ENCODE peak calls at places on chromosomes 5 and 9, in eight cellular contexts. One of them, this sample, is unnamed.

GRCh38 chr5:83035373-83036170 is 41.6 kb downstream of the TMEM167A start:
- DNase-seq in left cardiac atrium: peak; percentile 70
- DNase-seq in fibroblast of the aortic adventitia: no peak
- DNase-seq in bronchial epithelial cell: no peak
- DNase-seq in activated CD4-positive, alpha-beta T cell treated with anti-CD3 and anti-CD28 coated beads for 24 hours: no peak
- DNase-seq in mammary epithelial cell: no peak
- DNase-seq in M059J: no peak
- DNase-seq in H4: peak; percentile 9
- DNase-seq in this sample: no peak

GRCh38 chr5:73791389-73791788 is 165.4 kb downstream of the ARHGEF28 start:
- DNase-seq in left cardiac atrium: no peak
- DNase-seq in fibroblast of the aortic adventitia: no peak
- DNase-seq in bronchial epithelial cell: no peak
- DNase-seq in activated CD4-positive, alpha-beta T cell treated with anti-CD3 and anti-CD28 coated beads for 24 hours: no peak
- DNase-seq in mammary epithelial cell: no peak
- DNase-seq in M059J: no peak
- DNase-seq in H4: no peak
- DNase-seq in this sample: no peak

GRCh38 chr5:131769337-131769736 is 27.5 kb downstream of the FNIP1 start:
- DNase-seq in left cardiac atrium: no peak
- DNase-seq in fibroblast of the aortic adventitia: no peak
- DNase-seq in bronchial epithelial cell: no peak
- DNase-seq in activated CD4-positive, alpha-beta T cell treated with anti-CD3 and anti-CD28 coated beads for 24 hours: no peak
- DNase-seq in mammary epithelial cell: no peak
- DNase-seq in M059J: peak; percentile 25
- DNase-seq in H4: no peak
- DNase-seq in this sample: no peak

GRCh38 chr9:120324996-120325642 is 254.8 kb downstream of the CDK5RAP2 start:
- DNase-seq in left cardiac atrium: no peak
- DNase-seq in fibroblast of the aortic adventitia: no peak
- DNase-seq in bronchial epithelial cell: no peak
- DNase-seq in activated CD4-positive, alpha-beta T cell treated with anti-CD3 and anti-CD28 coated beads for 24 hours: no peak
- DNase-seq in mammary epithelial cell: no peak
- DNase-seq in M059J: no peak
- DNase-seq in H4: no peak
- DNase-seq in this sample: no peak

GRCh38 chr9:14097215-14097614 is 216.7 kb downstream of the NFIB start:
- DNase-seq in left cardiac atrium: no peak
- DNase-seq in fibroblast of the aortic adventitia: peak; percentile 77
- DNase-seq in bronchial epithelial cell: peak; percentile 64
- DNase-seq in activated CD4-positive, alpha-beta T cell treated with anti-CD3 and anti-CD28 coated beads for 24 hours: no peak
- DNase-seq in mammary epithelial cell: peak; percentile 44
- DNase-seq in M059J: peak; percentile 9
- DNase-seq in H4: peak; percentile 66
- DNase-seq in this sample: peak; percentile 84

GRCh38 chr5:31052937-31053658 is 140.4 kb upstream of the CDH6 start:
- DNase-seq in left cardiac atrium: no peak
- DNase-seq in fibroblast of the aortic adventitia: no peak
- DNase-seq in bronchial epithelial cell: peak; percentile 57
- DNase-seq in activated CD4-positive, alpha-beta T cell treated with anti-CD3 and anti-CD28 coated beads for 24 hours: no peak
- DNase-seq in mammary epithelial cell: no peak
- DNase-seq in M059J: no peak
- DNase-seq in H4: no peak
- DNase-seq in this sample: no peak

GRCh38 chr5:61964199-61964598 is 341.8 kb upstream of the KIF2A start:
- DNase-seq in left cardiac atrium: no peak
- DNase-seq in fibroblast of the aortic adventitia: peak; percentile 21
- DNase-seq in bronchial epithelial cell: peak; percentile 61
- DNase-seq in activated CD4-positive, alpha-beta T cell treated with anti-CD3 and anti-CD28 coated beads for 24 hours: no peak
- DNase-seq in mammary epithelial cell: peak; percentile 38
- DNase-seq in M059J: peak; percentile 33
- DNase-seq in H4: peak; percentile 8
- DNase-seq in this sample: peak; percentile 26

GRCh38 chr5:132686193-132686592 is 12.4 kb downstream of the IL4 start:
- DNase-seq in left cardiac atrium: no peak
- DNase-seq in fibroblast of the aortic adventitia: no peak
- DNase-seq in bronchial epithelial cell: no peak
- DNase-seq in activated CD4-positive, alpha-beta T cell treated with anti-CD3 and anti-CD28 coated beads for 24 hours: no peak
- DNase-seq in mammary epithelial cell: no peak
- DNase-seq in M059J: no peak
- DNase-seq in H4: no peak
- DNase-seq in this sample: no peak

GRCh38 chr5:161385080-161385479 is 161.4 kb downstream of the GABRB2 start:
- DNase-seq in left cardiac atrium: no peak
- DNase-seq in fibroblast of the aortic adventitia: no peak
- DNase-seq in bronchial epithelial cell: no peak
- DNase-seq in activated CD4-positive, alpha-beta T cell treated with anti-CD3 and anti-CD28 coated beads for 24 hours: no peak
- DNase-seq in mammary epithelial cell: no peak
- DNase-seq in M059J: no peak
- DNase-seq in H4: no peak
- DNase-seq in this sample: no peak